ENCODE peak calls at places on chromosomes 6 and 20, in four cellular contexts. P is GM23248, T is HCT116, N is OCI-LY7. H is an unnamed sample.

GRCh38 chr6:10418862-10419748 is 4.2 kb upstream of the TFAP2A start:
- DNase-seq in T (no peak), N (no peak), P (no peak), H (peak)

GRCh38 chr6:36241728-36242127 is 28.1 kb upstream of the PNPLA1 start:
- DNase-seq in T (no peak), P (peak), N (peak), H (no peak)

GRCh38 chr20:64103871-64104666 is 3.3 kb downstream of the NPBWR2 start:
- DNase-seq in T (no peak), N (no peak), P (no peak), H (no peak)

GRCh38 chr6:4593891-4594445 is 182.2 kb upstream of the CDYL start:
- DNase-seq in N (no peak), T (no peak), P (peak), H (no peak)

GRCh38 chr20:9617940-9618339 is 103.5 kb downstream of the LAMP5 start:
- DNase-seq in N (no peak), T (peak), P (peak), H (peak)

GRCh38 chr6:21103626-21104224 is 489.8 kb upstream of the SOX4 start:
- DNase-seq in P (no peak), N (no peak), T (no peak), H (no peak)

GRCh38 chr6:19269341-19269898 is 567.8 kb upstream of the ID4 start:
- DNase-seq in N (no peak), P (no peak), T (no peak), H (no peak)

GRCh38 chr6:127972815-127973214 is 72.0 kb upstream of the THEMIS start:
- DNase-seq in P (no peak), T (no peak), N (no peak), H (no peak)

GRCh38 chr6:33375143-33375649 is 16.4 kb upstream of the KIFC1 start:
- DNase-seq in P (peak), T (no peak), N (no peak), H (peak)

GRCh38 chr6:157143885-157144795 is 179.2 kb downstream of the TMEM242 start:
- DNase-seq in P (no peak), N (no peak), T (no peak), H (no peak)

GRCh38 chr20:37503256-37503927 is 17.7 kb upstream of the NNAT start:
- DNase-seq in P (no peak), N (no peak), T (no peak), H (no peak)
- TF ChIP-seq EZH2phosphoT487 in P (no peak), N (no peak), T (no peak), H (no peak)

DNA sequence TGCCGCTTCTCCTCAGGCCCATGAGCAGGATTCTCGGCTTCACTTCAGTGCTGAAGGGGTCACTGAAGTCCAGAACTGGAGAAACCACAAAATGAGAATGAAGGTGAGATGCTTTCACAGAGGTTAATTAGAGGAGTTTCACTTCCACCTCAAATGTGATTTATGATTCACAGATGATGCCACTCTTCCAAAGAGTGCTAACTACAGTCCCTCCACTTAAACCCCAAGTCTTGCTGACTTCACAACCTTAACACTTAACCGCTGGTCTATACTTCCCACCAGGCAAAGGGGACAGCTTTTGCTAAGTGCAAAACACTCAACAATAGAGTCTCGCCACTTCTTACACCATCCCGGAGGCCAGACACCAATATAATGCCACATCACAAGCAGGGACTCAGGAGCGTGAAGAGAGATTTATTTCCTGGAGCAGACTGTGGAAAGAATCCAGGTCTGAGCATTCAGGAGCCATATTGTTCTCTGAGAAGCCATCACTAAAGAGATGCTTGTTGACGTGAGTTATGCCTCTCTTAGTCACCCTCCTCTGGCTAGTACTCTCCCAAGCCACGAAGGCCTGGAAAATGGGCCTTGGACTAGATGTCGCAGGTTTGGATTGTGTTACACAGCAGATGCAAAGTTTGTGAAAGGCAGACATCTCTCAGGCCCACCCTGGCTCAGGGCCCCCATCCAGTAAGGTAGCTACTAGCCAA is 24.4 kb downstream of the RRAGD start:
- DNase-seq in P (no peak), T (no peak), N (peak), H (no peak)
- H3K27ac ChIP-seq in P (no peak), T (no peak), N (peak), H (no peak)

GRCh38 chr6:137024172-137024990 is 20.4 kb downstream of the IL20RA start:
- DNase-seq in T (no peak), P (no peak), N (no peak), H (no peak)

GRCh38 chr6:137015943-137016342 is 28.8 kb downstream of the IL20RA start:
- DNase-seq in N (no peak), P (no peak), T (no peak), H (no peak)

GRCh38 chr6:137020771-137021170 is 24.0 kb downstream of the IL20RA start:
- DNase-seq in N (no peak), P (no peak), T (no peak), H (no peak)

GRCh38 chr6:137016366-137016765 is 28.4 kb downstream of the IL20RA start:
- DNase-seq in T (no peak), P (no peak), N (no peak), H (no peak)

GRCh38 chr6:137019476-137020272 is 25.1 kb downstream of the IL20RA start:
- DNase-seq in N (no peak), P (no peak), T (no peak), H (no peak)
- TF ChIP-seq EZH2phosphoT487 in N (no peak), P (no peak), T (no peak), H (no peak)

DNA sequence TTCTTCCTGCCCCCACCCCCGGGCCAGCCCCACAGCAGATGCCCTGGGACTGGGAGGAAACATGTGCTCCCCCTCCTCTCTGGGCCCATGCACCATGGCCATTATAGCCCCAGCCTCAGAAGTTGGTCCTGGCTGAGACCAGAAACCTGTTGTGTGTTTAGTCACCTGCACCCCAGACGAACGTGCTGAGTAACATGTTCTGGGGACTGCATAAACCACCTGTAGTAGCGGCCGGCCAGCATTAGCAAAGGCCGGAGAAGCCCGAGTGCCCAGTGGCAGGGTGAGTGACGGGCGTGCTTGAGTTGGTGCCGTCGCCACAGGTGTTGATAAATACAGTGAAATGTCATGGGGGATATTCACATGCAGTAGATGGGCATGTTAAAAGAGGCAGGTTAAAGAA is 73.9 kb downstream of the TCP11 start:
- DNase-seq in N (no peak), P (no peak), T (no peak), H (no peak)
- H3K27ac ChIP-seq in N (no peak), P (no peak), T (no peak), H (no peak)

GRCh38 chr6:64330694-64331309 is 695.2 kb downstream of the PHF3 start:
- DNase-seq in N (peak), T (no peak), P (peak), H (peak)
- TF ChIP-seq EZH2phosphoT487 in N (no peak), T (no peak), P (no peak), H (no peak)

DNA sequence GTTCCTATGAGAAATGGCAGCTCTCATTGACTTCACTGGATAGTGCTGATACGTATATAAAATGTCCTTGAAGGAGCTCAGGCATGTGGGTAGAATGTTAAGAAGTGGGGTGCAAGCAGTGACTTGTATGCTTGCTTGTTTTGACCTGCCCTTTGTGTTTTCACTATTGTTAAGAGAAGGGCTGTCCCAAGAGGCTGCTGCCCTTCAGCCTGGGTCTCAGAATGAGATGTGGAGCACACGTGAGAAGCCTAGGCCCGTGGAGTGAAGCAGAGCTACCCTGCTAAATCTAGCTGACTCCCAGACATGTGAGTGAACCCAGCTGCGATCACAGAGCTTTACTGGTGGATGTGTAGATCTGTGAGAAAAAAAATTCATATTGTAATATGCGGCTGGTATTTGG is 305.3 kb upstream of the RGS17 start:
- DNase-seq in P (no peak), T (no peak), N (no peak), H (no peak)
- H3K27ac ChIP-seq in P (no peak), T (no peak), N (no peak), H (no peak)

DNA sequence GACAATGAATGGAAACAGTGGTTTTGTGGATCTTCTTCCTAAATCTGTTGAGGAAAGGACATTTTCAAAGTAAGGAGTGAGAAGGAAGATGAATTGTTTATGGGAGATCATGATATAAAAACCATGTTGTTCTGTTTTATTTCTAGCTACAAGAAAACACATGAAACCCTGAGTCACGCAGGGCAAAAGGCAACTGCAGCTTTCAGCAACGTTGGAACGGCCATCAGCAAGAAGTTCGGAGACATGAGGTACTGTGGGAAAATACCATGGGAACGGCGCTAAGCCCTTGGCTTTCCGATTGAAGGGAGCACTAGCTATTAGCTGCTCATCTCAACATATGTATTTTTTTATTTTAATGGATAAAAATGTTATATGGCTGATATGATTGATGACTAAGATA is 53.6 kb downstream of the HDDC2 start:
- DNase-seq in N (no peak), P (no peak), T (no peak), H (no peak)
- TF ChIP-seq EZH2phosphoT487 in N (no peak), P (no peak), T (no peak), H (no peak)

GRCh38 chr6:183668-184067 is 108.6 kb upstream of the DUSP22 start:
- DNase-seq in P (no peak), T (no peak), N (peak), H (no peak)
- H3K27ac ChIP-seq in P (no peak), T (no peak), N (peak), H (no peak)